ENCODE peak calls at places on chromosomes 7 and 10, in nine cellular contexts. F, Y, L, P, U, H, M, N and C are unnamed samples. For H3K9me3, the result is how much of the 10 kb centered on the place peaks cover.

GRCh38 chr10:88791924-88792323 is 10.6 kb upstream of the LIPM start:
- DNase-seq in H (peak), U (peak), M (peak), P (no peak), N (peak), L (peak), F (no peak), Y (peak), C (peak)

GRCh38 chr10:95814011-95814727 is 58.2 kb downstream of the ENTPD1 start:
- DNase-seq in F (peak), P (no peak), N (peak), L (peak), M (no peak), U (peak), Y (no peak), H (no peak), C (no peak)

GRCh38 chr7:128904381-128905197 is 5.9 kb downstream of the KCP start:
- DNase-seq in U (peak), H (peak), P (no peak), N (peak), F (no peak), Y (peak), L (no peak), M (peak), C (no peak)

GRCh38 chr10:86400705-86401587 is 34.4 kb upstream of the GRID1 start:
- DNase-seq in P (peak), H (peak), F (peak), M (no peak), L (peak), Y (peak), N (peak), U (peak), C (peak)

GRCh38 chr7:131161103-131161502 is 166.6 kb upstream of the MKLN1 start:
- DNase-seq in N (peak), M (no peak), L (no peak), Y (no peak), P (no peak), H (no peak), F (no peak), U (no peak), C (no peak)

GRCh38 chr7:21912931-21913780 is 32.5 kb downstream of the CDCA7L start:
- DNase-seq in L (no peak), P (no peak), F (no peak), U (no peak), N (no peak), M (no peak), Y (no peak), H (no peak), C (no peak)

GRCh38 chr7:4631664-4632171 is 50.4 kb upstream of the FOXK1 start:
- DNase-seq in N (peak), U (peak), H (peak), L (peak), Y (peak), M (no peak), F (peak), P (no peak), C (peak)

GRCh38 chr7:149635561-149636329 is 137.6 kb downstream of the ZNF467 start:
- DNase-seq in F (no peak), U (no peak), P (no peak), H (no peak), Y (no peak), L (no peak), N (no peak), M (no peak), C (no peak)

GRCh38 chr7:114519215-114519614 is 104.6 kb downstream of the FOXP2 start:
- DNase-seq in Y (no peak), H (no peak), L (no peak), M (no peak), N (no peak), F (no peak), U (no peak), P (no peak), C (no peak)

GRCh38 chr7:6556196-6556595 is 4.9 kb upstream of the GRID2IP start:
- DNase-seq in F (no peak), U (peak), L (no peak), Y (no peak), P (no peak), M (no peak), N (no peak), H (no peak), C (peak)

GRCh38 chr10:49109669-49110335 is 5.5 kb downstream of the VSTM4 start:
- DNase-seq in M (no peak), F (peak), U (no peak), H (peak), L (peak), N (peak), P (no peak), Y (no peak), C (no peak)

GRCh38 chr7:97064972-97065587 is 40.4 kb upstream of the DLX5 start:
- DNase-seq in H (peak), U (peak), N (peak), M (no peak), L (peak), Y (peak), F (no peak), P (no peak), C (peak)

GRCh38 chr7:8178353-8178752 is 83.6 kb downstream of the ICA1 start:
- DNase-seq in H (no peak), U (no peak), F (no peak), N (no peak), L (no peak), P (no peak), M (no peak), Y (no peak), C (no peak)

GRCh38 chr7:151251328-151251925 is 2.9 kb upstream of the SMARCD3 start:
- DNase-seq in Y (no peak), H (peak), F (peak), U (no peak), M (no peak), P (no peak), N (peak), L (peak), C (peak)

GRCh38 chr10:98338318-98338717 is 70.3 kb upstream of the LOXL4 start:
- DNase-seq in L (no peak), F (no peak), Y (no peak), H (no peak), M (no peak), P (no peak), U (peak), N (no peak), C (no peak)

GRCh38 chr10:96470108-96470743 is 43.5 kb downstream of the TLL2 start:
- DNase-seq in M (no peak), U (peak), H (peak), P (no peak), L (peak), N (no peak), F (no peak), Y (peak), C (peak)

GRCh38 chr7:66169616-66170015 is 35.5 kb upstream of the TPST1 start:
- DNase-seq in P (no peak), N (no peak), M (no peak), Y (no peak), H (no peak), U (no peak), L (no peak), F (no peak), C (no peak)

GRCh38 chr10:131855763-131856401 is 44.9 kb upstream of the PPP2R2D start:
- DNase-seq in N (no peak), Y (no peak), M (no peak), P (no peak), H (no peak), U (no peak), L (peak), F (no peak), C (no peak)
- H3K9me3 ChIP-seq in N (under half), Y (under half), M (under half), P (under half), H (under half), U (under half), L (under half), F (under half), C (under half)

GRCh38 chr10:129843131-129843541 is 120.9 kb downstream of the EBF3 start:
- DNase-seq in H (no peak), N (no peak), L (no peak), P (no peak), F (no peak), Y (no peak), U (no peak), M (no peak), C (no peak)

GRCh38 chr10:129844191-129844590 is 119.9 kb downstream of the EBF3 start:
- DNase-seq in L (no peak), H (no peak), P (no peak), M (no peak), Y (no peak), F (no peak), U (no peak), N (no peak), C (peak)

GRCh38 chr10:129845081-129845823 is 118.8 kb downstream of the EBF3 start:
- DNase-seq in M (no peak), H (no peak), L (no peak), U (no peak), F (no peak), Y (no peak), P (no peak), N (no peak), C (no peak)

GRCh38 chr10:129842031-129842430 is 122.0 kb downstream of the EBF3 start:
- DNase-seq in Y (no peak), L (no peak), U (no peak), F (no peak), P (no peak), M (no peak), H (no peak), N (no peak), C (no peak)

DNA sequence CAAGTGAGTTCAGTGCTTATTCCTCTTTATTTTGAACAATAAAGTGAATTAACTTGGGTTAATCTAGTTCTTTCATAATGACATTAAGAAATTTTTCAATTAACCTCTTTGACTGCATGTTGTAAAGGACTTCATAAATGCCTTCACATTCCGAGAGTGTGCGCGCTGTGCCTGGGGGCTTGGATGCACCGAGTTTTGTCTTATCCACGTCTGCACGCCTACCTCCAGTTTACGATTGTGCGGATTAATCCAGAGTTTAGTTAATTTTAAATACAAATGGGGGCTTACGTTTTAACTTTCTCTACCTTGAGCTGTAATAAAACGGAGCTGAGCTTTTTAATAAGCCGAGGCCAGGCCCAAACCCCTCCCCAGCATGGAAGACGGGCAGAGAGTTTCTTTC is 120.4 kb downstream of the EBF3 start:
- DNase-seq in Y (no peak), L (no peak), N (no peak), P (no peak), U (no peak), M (no peak), H (no peak), F (no peak), C (no peak)
- H3K9me3 ChIP-seq in Y (under half), L (under half), N (under half), P (under half), U (under half), M (under half), H (under half), F (under half), C (under half)

GRCh38 chr7:133065301-133065700 is 16.6 kb downstream of the CHCHD3 start:
- DNase-seq in F (no peak), M (no peak), N (no peak), Y (no peak), U (no peak), H (no peak), P (no peak), L (no peak), C (no peak)
- H3K9me3 ChIP-seq in F (under half), M (under half), N (under half), Y (under half), U (under half), H (under half), P (under half), L (under half), C (under half)

GRCh38 chr7:71650653-71651337 is 518.9 kb downstream of the GALNT17 start:
- DNase-seq in F (no peak), L (no peak), M (no peak), H (no peak), Y (no peak), U (no peak), P (no peak), N (no peak), C (no peak)
- H3K9me3 ChIP-seq in F (under half), L (under half), M (under half), H (under half), Y (under half), U (under half), P (under half), N (under half), C (under half)

GRCh38 chr7:157572622-157573021 is 235.8 kb downstream of the DNAJB6 start:
- DNase-seq in U (no peak), N (no peak), M (no peak), L (no peak), Y (no peak), H (no peak), F (no peak), P (no peak), C (no peak)
- H3K9me3 ChIP-seq in U (under half), N (under half), M (under half), L (under half), Y (under half), H (under half), F (under half), P (under half), C (under half)